ENCODE peak calls at places on chromosomes 2 and 18, in four cellular contexts. One of them, this sample, is unnamed.

GRCh38 chr2:62564380-62565137 is 58.6 kb upstream of the TMEM17 start:
- DNase-seq in kidney: no peak
- DNase-seq in tibial nerve: no peak
- DNase-seq in foreskin fibroblast: no peak
- DNase-seq in this sample: no peak

GRCh38 chr2:144162652-144163051 is 357.3 kb downstream of the ZEB2 start:
- DNase-seq in kidney: no peak
- DNase-seq in tibial nerve: no peak
- DNase-seq in foreskin fibroblast: no peak
- DNase-seq in this sample: no peak

GRCh38 chr2:14524041-14524802 is 108.3 kb upstream of the LRATD1 start:
- DNase-seq in kidney: no peak
- DNase-seq in tibial nerve: no peak
- DNase-seq in foreskin fibroblast: peak; percentile 84
- DNase-seq in this sample: peak; percentile 36

GRCh38 chr2:216862628-216863027 is 2.8 kb upstream of the TNP1 start:
- DNase-seq in kidney: no peak
- DNase-seq in tibial nerve: no peak
- DNase-seq in foreskin fibroblast: no peak
- DNase-seq in this sample: no peak

GRCh38 chr2:112958428-112959108 is 19.2 kb upstream of the IL36G start:
- DNase-seq in kidney: no peak
- DNase-seq in tibial nerve: peak; percentile 15
- DNase-seq in foreskin fibroblast: peak; percentile 83
- DNase-seq in this sample: peak; percentile 39

GRCh38 chr2:150535176-150535575 is 47.7 kb upstream of the RND3 start:
- DNase-seq in kidney: no peak
- DNase-seq in tibial nerve: no peak
- DNase-seq in foreskin fibroblast: no peak
- DNase-seq in this sample: no peak

GRCh38 chr18:72107647-72108046 is 436.5 kb downstream of the CBLN2 start:
- DNase-seq in kidney: no peak
- DNase-seq in tibial nerve: no peak
- DNase-seq in foreskin fibroblast: peak; percentile 24
- DNase-seq in this sample: no peak

GRCh38 chr2:185473838-185474237 is 264.8 kb upstream of the FSIP2 start:
- DNase-seq in kidney: no peak
- DNase-seq in tibial nerve: no peak
- DNase-seq in foreskin fibroblast: no peak
- DNase-seq in this sample: no peak

GRCh38 chr2:20135631-20136050 is 84.2 kb upstream of the LAPTM4A start:
- DNase-seq in kidney: peak; percentile 89
- DNase-seq in tibial nerve: peak; percentile 80
- DNase-seq in foreskin fibroblast: peak; percentile 89
- DNase-seq in this sample: no peak

GRCh38 chr18:35131387-35132283 is 90.4 kb downstream of the MAPRE2 start:
- DNase-seq in kidney: no peak
- DNase-seq in tibial nerve: no peak
- DNase-seq in foreskin fibroblast: peak; percentile 73
- DNase-seq in this sample: no peak

GRCh38 chr2:126634273-126634861 is 21.6 kb upstream of the GYPC start:
- DNase-seq in kidney: no peak
- DNase-seq in tibial nerve: no peak
- DNase-seq in foreskin fibroblast: peak; percentile 53
- DNase-seq in this sample: no peak

GRCh38 chr2:8684885-8685696 is 3.2 kb downstream of the ID2 start:
- DNase-seq in kidney: peak; percentile 94
- DNase-seq in tibial nerve: peak; percentile 31
- DNase-seq in foreskin fibroblast: peak; percentile 58
- DNase-seq in this sample: no peak

GRCh38 chr2:121536347-121536746 is 5.7 kb downstream of the RNU4ATAC start:
- DNase-seq in kidney: no peak
- DNase-seq in tibial nerve: no peak
- DNase-seq in foreskin fibroblast: no peak
- DNase-seq in this sample: no peak

GRCh38 chr2:40177366-40177765 is 274.5 kb downstream of the SLC8A1 start:
- DNase-seq in kidney: no peak
- DNase-seq in tibial nerve: no peak
- DNase-seq in foreskin fibroblast: peak; percentile 36
- DNase-seq in this sample: no peak

GRCh38 chr2:127879899-127880298 is 5.9 kb downstream of the AMMECR1L start:
- DNase-seq in kidney: no peak
- DNase-seq in tibial nerve: no peak
- DNase-seq in foreskin fibroblast: no peak
- DNase-seq in this sample: no peak

GRCh38 chr2:4516362-4516761 is 813.0 kb downstream of the DCDC2C start:
- DNase-seq in kidney: no peak
- DNase-seq in tibial nerve: no peak
- DNase-seq in foreskin fibroblast: no peak
- DNase-seq in this sample: no peak

GRCh38 chr2:46297546-46298271 is 502 bp downstream of the EPAS1 start:
- DNase-seq in kidney: peak; percentile 95
- DNase-seq in tibial nerve: peak; percentile 41
- DNase-seq in foreskin fibroblast: peak; percentile 45
- DNase-seq in this sample: no peak

GRCh38 chr18:63686871-63687270 is 15.9 kb upstream of the SERPINB11 start:
- DNase-seq in kidney: no peak
- DNase-seq in tibial nerve: no peak
- DNase-seq in foreskin fibroblast: peak; percentile 27
- DNase-seq in this sample: no peak

GRCh38 chr2:239711911-239712570 is 311.2 kb upstream of the HDAC4 start:
- DNase-seq in kidney: peak; percentile 41
- DNase-seq in tibial nerve: no peak
- DNase-seq in foreskin fibroblast: no peak
- DNase-seq in this sample: no peak

GRCh38 chr2:220165401-220165800 is 538.0 kb downstream of the SLC4A3 start:
- DNase-seq in kidney: no peak
- DNase-seq in tibial nerve: no peak
- DNase-seq in foreskin fibroblast: no peak
- DNase-seq in this sample: no peak

GRCh38 chr2:120383191-120383590 is 37.3 kb downstream of the INHBB start:
- DNase-seq in kidney: peak; percentile 18
- DNase-seq in tibial nerve: no peak
- DNase-seq in foreskin fibroblast: no peak
- DNase-seq in this sample: no peak

DNA sequence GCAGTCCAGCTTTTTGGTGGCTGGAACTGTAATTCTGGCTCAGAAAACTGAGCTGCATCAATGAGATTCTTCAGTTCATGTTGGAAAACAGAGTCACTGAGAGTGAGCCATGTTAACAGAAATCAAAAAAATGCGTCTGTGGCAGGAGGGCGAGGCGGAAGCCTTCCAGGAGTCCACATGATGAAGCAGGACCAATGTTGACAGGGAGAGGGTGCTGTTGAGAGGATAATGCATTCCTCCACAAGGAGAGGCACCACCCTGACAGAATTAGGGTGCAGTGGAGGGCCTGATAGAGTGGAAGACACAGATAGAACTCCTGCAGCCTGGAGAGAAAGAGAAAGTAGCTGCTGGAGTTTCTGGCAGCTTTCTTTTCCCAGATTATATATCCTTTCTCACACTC is 111.5 kb downstream of the MGAT5 start:
- DNase-seq in kidney: no peak
- DNase-seq in tibial nerve: no peak
- DNase-seq in foreskin fibroblast: peak; percentile 24
- DNase-seq in this sample: no peak
- TF ChIP-seq CTCF in kidney: no peak
- TF ChIP-seq CTCF in tibial nerve: no peak
- TF ChIP-seq CTCF in foreskin fibroblast: no peak
- TF ChIP-seq CTCF in this sample: peak; percentile 16

GRCh38 chr2:11270891-11271290 is 73.5 kb downstream of the ROCK2 start:
- DNase-seq in kidney: no peak
- DNase-seq in tibial nerve: no peak
- DNase-seq in foreskin fibroblast: peak; percentile 88
- DNase-seq in this sample: peak; percentile 72
- H3K4me3 ChIP-seq in kidney: no peak overlapping the region
- H3K4me3 ChIP-seq in tibial nerve: no peak overlapping the region
- H3K4me3 ChIP-seq in foreskin fibroblast: no peak overlapping the region
- H3K4me3 ChIP-seq in this sample: no peak overlapping the region

GRCh38 chr2:176091329-176092258 is 927 bp upstream of the HOXD13 start:
- DNase-seq in kidney: peak; percentile 48
- DNase-seq in tibial nerve: no peak
- DNase-seq in foreskin fibroblast: no peak
- DNase-seq in this sample: no peak

GRCh38 chr2:176088937-176089842 is 3.3 kb upstream of the HOXD13 start:
- DNase-seq in kidney: no peak
- DNase-seq in tibial nerve: no peak
- DNase-seq in foreskin fibroblast: no peak
- DNase-seq in this sample: no peak

GRCh38 chr2:176090870-176091269 is 1.7 kb upstream of the HOXD13 start:
- DNase-seq in kidney: no peak
- DNase-seq in tibial nerve: no peak
- DNase-seq in foreskin fibroblast: no peak
- DNase-seq in this sample: no peak

GRCh38 chr2:176088048-176088936 is 4.2 kb upstream of the HOXD13 start:
- DNase-seq in kidney: peak; percentile 79
- DNase-seq in tibial nerve: peak; percentile 36
- DNase-seq in foreskin fibroblast: peak; percentile 80
- DNase-seq in this sample: no peak

DNA sequence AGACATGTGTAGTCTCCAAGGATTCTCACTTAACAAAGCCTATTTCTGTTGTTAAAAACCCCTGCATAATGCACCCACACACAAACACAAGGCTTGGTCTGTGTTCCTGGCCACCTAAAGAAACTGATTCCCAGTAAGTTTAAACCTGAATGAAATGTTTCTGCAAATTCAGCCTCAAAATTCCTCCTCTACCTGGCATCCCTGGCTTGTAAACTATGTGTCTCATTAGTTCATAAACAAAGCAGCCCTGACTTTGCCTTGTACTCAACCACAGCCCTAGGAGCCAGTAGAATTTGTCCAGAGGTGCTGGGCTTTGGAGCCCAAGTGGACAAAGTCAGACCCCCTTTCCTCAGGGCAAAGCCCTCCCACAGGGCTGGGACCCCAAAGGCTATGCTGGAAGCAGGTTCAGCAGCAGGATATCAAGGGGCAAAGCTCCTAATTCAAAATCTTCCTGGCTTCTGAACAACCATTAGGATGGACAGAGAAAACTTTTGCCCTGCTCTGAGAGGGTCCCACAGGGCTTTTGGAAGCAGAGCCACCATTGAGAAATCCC is 2.6 kb upstream of the HOXD13 start:
- DNase-seq in kidney: no peak
- DNase-seq in tibial nerve: no peak
- DNase-seq in foreskin fibroblast: no peak
- DNase-seq in this sample: no peak
- TF ChIP-seq CTCF in kidney: no peak
- TF ChIP-seq CTCF in tibial nerve: no peak
- TF ChIP-seq CTCF in foreskin fibroblast: no peak
- TF ChIP-seq CTCF in this sample: no peak

GRCh38 chr2:10331033-10331701 is 28.5 kb downstream of the HPCAL1 start:
- DNase-seq in kidney: peak; percentile 86
- DNase-seq in tibial nerve: peak; percentile 40
- DNase-seq in foreskin fibroblast: no peak
- DNase-seq in this sample: no peak
- H3K4me3 ChIP-seq in kidney: no peak overlapping the region
- H3K4me3 ChIP-seq in tibial nerve: peak overlapping the region; percentile 28
- H3K4me3 ChIP-seq in foreskin fibroblast: no peak overlapping the region
- H3K4me3 ChIP-seq in this sample: no peak overlapping the region